ENCODE peak calls at places on chromosomes 11 and 22, in nine cellular contexts. M is NAMALWA; E is stimulated activated CD4-positive, alpha-beta T cell treated with anti-CD3 and anti-CD28 coated beads, Interleukin-2, amount 100 ng/mL, for 48 hours; T is AG04449; U is T47D; X is NCI-H345; F is fibroblast of pulmonary artery; Y is NCI-H1092 treated with DMSO at 0.1 percent for 48 hours; O is heart left ventricle. G is an unnamed sample.
A peak's percentile ranks its signal among the peaks of the same experiment; 100 is the strongest.

GRCh38 chr11:10561947-10562346 is 6.5 kb downstream of the LYVE1 start:
- DNase-seq in T (no peak), O (no peak), U (no peak), X (no peak), E (no peak), F (no peak), Y (no peak), M (no peak), G (no peak)

GRCh38 chr22:41762980-41763779 is 37.3 kb upstream of the CCDC134 start:
- DNase-seq in E (no peak), Y (no peak), M (peak; percentile 70), T (no peak), U (no peak), O (no peak), F (peak; percentile 28), X (peak; percentile 86), G (peak; percentile 79)

GRCh38 chr22:36860821-36861659 is at the start of gene NCF4:
- DNase-seq in M (peak; percentile 97), F (no peak), T (no peak), O (peak; percentile 86), X (no peak), E (peak; percentile 31), U (no peak), Y (no peak), G (peak; percentile 95)

GRCh38 chr11:69352181-69352580 is 58.2 kb downstream of the MYEOV start:
- DNase-seq in E (no peak), T (no peak), X (no peak), Y (no peak), F (no peak), U (no peak), O (no peak), M (no peak), G (no peak)

GRCh38 chr11:6116638-6117037 is 9.2 kb downstream of the OR56B4 start:
- DNase-seq in U (no peak), T (no peak), X (no peak), O (no peak), M (no peak), E (no peak), F (no peak), Y (no peak), G (no peak)

GRCh38 chr11:19988598-19988997 is 171.7 kb downstream of the DBX1 start:
- DNase-seq in T (peak; percentile 94), U (no peak), Y (no peak), E (no peak), F (peak; percentile 91), O (peak; percentile 53), M (no peak), X (no peak), G (no peak)

GRCh38 chr11:125626381-125626950 is 1.5 kb downstream of the CHEK1 start:
- DNase-seq in U (peak; percentile 46), T (no peak), E (no peak), M (peak; percentile 76), F (no peak), Y (peak; percentile 83), O (no peak), X (peak; percentile 56), G (no peak)

GRCh38 chr22:36301384-36301828 is 48.5 kb downstream of the APOL1 start:
- DNase-seq in E (peak; percentile 79), F (peak; percentile 73), O (peak; percentile 76), Y (peak; percentile 50), T (no peak), U (peak; percentile 54), M (peak; percentile 77), X (peak; percentile 27), G (peak; percentile 94)

GRCh38 chr11:69105431-69106123 is 50.2 kb upstream of the SMIM38 start:
- DNase-seq in M (no peak), X (no peak), E (no peak), Y (no peak), T (no peak), U (no peak), O (no peak), F (no peak), G (no peak)

G was measured in spleen.